ENCODE peak calls at places on chromosomes 16 and 17, in four cellular contexts. One of them, this sample, is unnamed. For H3K27me3, the result is how much of the 10 kb centered on the place peaks cover.

GRCh38 chr17:4944163-4944553 is 4.1 kb downstream of the RNF167 start:
- DNase-seq in psoas muscle: no peak
- DNase-seq in SJSA1: no peak
- DNase-seq in tibial artery: no peak
- DNase-seq in this sample: no peak

GRCh38 chr16:56683424-56684162 is 1.3 kb downstream of the MT1X start:
- DNase-seq in tibial artery: no peak
- DNase-seq in SJSA1: no peak
- DNase-seq in psoas muscle: no peak
- DNase-seq in this sample: peak

GRCh38 chr17:39631403-39631802 is 4.7 kb downstream of the PPP1R1B start:
- DNase-seq in psoas muscle: no peak
- DNase-seq in SJSA1: no peak
- DNase-seq in tibial artery: no peak
- DNase-seq in this sample: no peak

GRCh38 chr16:17607075-17607509 is 136.3 kb upstream of the XYLT1 start:
- DNase-seq in psoas muscle: no peak
- DNase-seq in tibial artery: no peak
- DNase-seq in SJSA1: no peak
- DNase-seq in this sample: no peak

GRCh38 chr16:86637744-86638143 is 59.4 kb downstream of the FOXL1 start:
- DNase-seq in SJSA1: no peak
- DNase-seq in tibial artery: no peak
- DNase-seq in psoas muscle: no peak
- DNase-seq in this sample: no peak

GRCh38 chr16:89103156-89103555 is 9.5 kb downstream of the ACSF3 start:
- DNase-seq in tibial artery: no peak
- DNase-seq in psoas muscle: no peak
- DNase-seq in SJSA1: no peak
- DNase-seq in this sample: no peak

GRCh38 chr17:59698143-59698542 is 9.1 kb downstream of the PTRH2 start:
- DNase-seq in tibial artery: no peak
- DNase-seq in psoas muscle: no peak
- DNase-seq in SJSA1: no peak
- DNase-seq in this sample: no peak

GRCh38 chr16:73152731-73153130 is 104.8 kb upstream of the ZFHX3 start:
- DNase-seq in tibial artery: no peak
- DNase-seq in SJSA1: no peak
- DNase-seq in psoas muscle: no peak
- DNase-seq in this sample: no peak

GRCh38 chr17:67245073-67245693 is at the start of gene HELZ:
- DNase-seq in tibial artery: peak
- DNase-seq in SJSA1: peak
- DNase-seq in psoas muscle: peak
- DNase-seq in this sample: peak

GRCh38 chr17:68539536-68540469 is 27.6 kb downstream of the PRKAR1A start:
- DNase-seq in tibial artery: no peak
- DNase-seq in SJSA1: no peak
- DNase-seq in psoas muscle: no peak
- DNase-seq in this sample: peak

GRCh38 chr17:81391964-81392908 is 3.0 kb upstream of the BAHCC1 start:
- DNase-seq in SJSA1: no peak
- DNase-seq in psoas muscle: peak
- DNase-seq in tibial artery: peak
- DNase-seq in this sample: peak

GRCh38 chr17:81392909-81393654 is 2.2 kb upstream of the BAHCC1 start:
- DNase-seq in psoas muscle: peak
- DNase-seq in tibial artery: no peak
- DNase-seq in SJSA1: no peak
- DNase-seq in this sample: no peak

GRCh38 chr17:81394377-81394747 is 895 bp upstream of the BAHCC1 start:
- DNase-seq in tibial artery: no peak
- DNase-seq in SJSA1: no peak
- DNase-seq in psoas muscle: no peak
- DNase-seq in this sample: no peak

GRCh38 chr17:81394831-81395599 is at the start of gene BAHCC1:
- DNase-seq in tibial artery: peak
- DNase-seq in SJSA1: peak
- DNase-seq in psoas muscle: peak
- DNase-seq in this sample: peak

DNA sequence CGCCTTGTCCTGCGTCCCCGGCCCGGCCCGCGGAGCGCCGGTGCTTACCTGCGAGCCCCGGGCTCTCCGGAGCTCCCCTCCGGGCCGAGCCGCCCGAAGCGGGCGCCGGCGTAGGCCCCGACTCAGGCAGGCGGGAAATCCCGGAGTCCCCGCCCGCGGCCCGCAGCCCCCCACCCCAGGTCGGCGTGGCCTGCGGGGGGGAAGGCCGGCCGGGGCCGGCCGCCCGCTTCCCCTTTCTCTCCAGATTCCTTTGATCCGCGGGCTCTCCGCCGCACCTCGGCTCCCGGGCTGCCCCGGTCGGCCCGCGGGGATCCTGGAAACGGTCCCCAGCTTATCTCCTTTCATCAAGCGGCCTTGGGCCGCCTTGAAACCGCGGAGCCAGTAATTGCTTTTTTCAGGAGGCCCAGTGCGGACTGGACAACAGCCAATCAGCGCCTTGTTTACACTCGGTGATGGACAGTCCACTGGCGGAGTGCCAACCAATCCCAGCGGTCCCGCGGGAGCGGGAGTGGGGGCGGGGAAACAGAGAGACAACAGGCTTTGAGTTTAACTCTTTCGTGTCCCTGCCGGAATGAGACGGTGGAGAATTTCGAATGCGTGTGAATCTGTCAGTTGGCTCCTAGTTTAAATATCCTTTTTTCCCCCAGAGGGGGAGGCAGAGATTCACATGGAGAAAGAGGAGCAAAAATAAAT is 1.4 kb upstream of the BAHCC1 start:
- DNase-seq in SJSA1: peak
- DNase-seq in tibial artery: peak
- DNase-seq in psoas muscle: peak
- DNase-seq in this sample: peak
- H3K27me3 ChIP-seq in SJSA1: under half
- H3K27me3 ChIP-seq in tibial artery: under half
- H3K27me3 ChIP-seq in psoas muscle: under half
- H3K27me3 ChIP-seq in this sample: under half

GRCh38 chr17:77712578-77712977 is 245.9 kb upstream of the TNRC6C start:
- DNase-seq in psoas muscle: no peak
- DNase-seq in SJSA1: no peak
- DNase-seq in tibial artery: no peak
- DNase-seq in this sample: no peak
- H3K27me3 ChIP-seq in psoas muscle: under half
- H3K27me3 ChIP-seq in SJSA1: under half
- H3K27me3 ChIP-seq in tibial artery: under half
- H3K27me3 ChIP-seq in this sample: under half

GRCh38 chr16:24281466-24281865 is 25.3 kb downstream of the CACNG3 start:
- DNase-seq in SJSA1: no peak
- DNase-seq in psoas muscle: no peak
- DNase-seq in tibial artery: no peak
- DNase-seq in this sample: no peak
- H3K27me3 ChIP-seq in SJSA1: under half
- H3K27me3 ChIP-seq in psoas muscle: under half
- H3K27me3 ChIP-seq in tibial artery: under half
- H3K27me3 ChIP-seq in this sample: under half

DNA sequence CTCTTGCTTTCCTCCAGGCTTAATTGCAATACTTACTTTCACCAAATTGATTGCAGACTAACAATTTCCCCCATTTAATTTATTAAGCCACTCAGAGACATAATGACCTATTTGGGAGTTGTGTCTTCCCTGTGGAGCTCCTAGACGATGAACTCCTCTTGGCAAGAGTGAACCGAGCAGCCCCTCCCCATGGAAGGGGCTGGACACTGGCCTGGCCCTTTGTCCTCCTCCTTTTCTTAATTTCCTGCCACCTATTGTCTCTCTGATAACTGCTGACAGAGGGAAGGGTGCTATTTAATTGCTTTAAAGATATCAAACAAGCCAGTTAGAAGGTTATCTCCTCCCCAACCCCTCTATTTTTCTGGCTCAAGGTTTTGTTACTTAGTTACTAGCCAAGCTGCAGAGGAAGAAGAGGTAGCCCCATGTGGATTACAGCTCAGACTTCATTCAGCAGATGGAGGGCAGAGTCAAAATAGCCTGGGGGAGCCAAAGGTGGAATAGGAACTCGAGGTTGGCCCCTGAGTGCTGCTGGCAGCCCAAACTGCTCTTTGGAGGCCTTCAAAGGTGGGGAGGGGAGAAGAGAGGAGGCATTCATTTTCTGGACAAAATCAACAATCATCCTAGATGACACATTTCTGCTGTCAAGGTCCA is 3.7 kb upstream of the SSTR2 start:
- DNase-seq in SJSA1: no peak
- DNase-seq in psoas muscle: no peak
- DNase-seq in tibial artery: no peak
- DNase-seq in this sample: no peak
- H3K27me3 ChIP-seq in SJSA1: under half
- H3K27me3 ChIP-seq in psoas muscle: under half
- H3K27me3 ChIP-seq in tibial artery: half or more
- H3K27me3 ChIP-seq in this sample: under half

GRCh38 chr17:7528842-7529241 is 20.0 kb upstream of the TNFSF12 start:
- DNase-seq in tibial artery: no peak
- DNase-seq in psoas muscle: no peak
- DNase-seq in SJSA1: no peak
- DNase-seq in this sample: no peak
- H3K27me3 ChIP-seq in tibial artery: under half
- H3K27me3 ChIP-seq in psoas muscle: under half
- H3K27me3 ChIP-seq in SJSA1: under half
- H3K27me3 ChIP-seq in this sample: under half

GRCh38 chr17:74695629-74696028 is 17.1 kb downstream of the CD300LF start:
- DNase-seq in SJSA1: no peak
- DNase-seq in tibial artery: no peak
- DNase-seq in psoas muscle: no peak
- DNase-seq in this sample: no peak

GRCh38 chr17:74694081-74694480 is 18.6 kb downstream of the CD300LF start:
- DNase-seq in psoas muscle: no peak
- DNase-seq in tibial artery: no peak
- DNase-seq in SJSA1: no peak
- DNase-seq in this sample: no peak

GRCh38 chr17:74699236-74699635 is 13.5 kb downstream of the CD300LF start:
- DNase-seq in tibial artery: no peak
- DNase-seq in psoas muscle: no peak
- DNase-seq in SJSA1: no peak
- DNase-seq in this sample: no peak

GRCh38 chr17:74697477-74697876 is 15.2 kb downstream of the CD300LF start:
- DNase-seq in psoas muscle: no peak
- DNase-seq in SJSA1: no peak
- DNase-seq in tibial artery: no peak
- DNase-seq in this sample: no peak

DNA sequence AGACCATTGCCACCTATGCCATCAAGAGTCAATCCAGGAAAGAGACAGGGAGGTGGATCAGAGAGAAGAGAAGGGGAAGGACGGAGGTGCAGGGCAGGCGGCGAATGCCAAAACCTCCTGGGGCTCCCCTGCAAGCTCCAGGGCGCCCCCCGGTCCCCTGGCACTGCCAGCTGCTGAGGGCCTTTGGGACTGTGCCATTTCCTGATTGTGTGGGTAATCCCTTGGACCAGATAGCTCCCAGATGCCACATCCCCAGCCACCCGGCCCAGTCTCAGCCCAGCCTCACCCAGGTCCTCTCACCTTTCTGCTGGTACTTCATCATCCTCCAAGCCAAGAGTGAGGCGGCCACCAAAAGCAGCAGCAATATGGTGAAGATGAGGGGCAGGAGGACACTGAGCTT is 14.7 kb downstream of the CD300LF start:
- DNase-seq in tibial artery: no peak
- DNase-seq in SJSA1: no peak
- DNase-seq in psoas muscle: no peak
- DNase-seq in this sample: no peak
- H3K27me3 ChIP-seq in tibial artery: under half
- H3K27me3 ChIP-seq in SJSA1: half or more
- H3K27me3 ChIP-seq in psoas muscle: under half
- H3K27me3 ChIP-seq in this sample: under half

DNA sequence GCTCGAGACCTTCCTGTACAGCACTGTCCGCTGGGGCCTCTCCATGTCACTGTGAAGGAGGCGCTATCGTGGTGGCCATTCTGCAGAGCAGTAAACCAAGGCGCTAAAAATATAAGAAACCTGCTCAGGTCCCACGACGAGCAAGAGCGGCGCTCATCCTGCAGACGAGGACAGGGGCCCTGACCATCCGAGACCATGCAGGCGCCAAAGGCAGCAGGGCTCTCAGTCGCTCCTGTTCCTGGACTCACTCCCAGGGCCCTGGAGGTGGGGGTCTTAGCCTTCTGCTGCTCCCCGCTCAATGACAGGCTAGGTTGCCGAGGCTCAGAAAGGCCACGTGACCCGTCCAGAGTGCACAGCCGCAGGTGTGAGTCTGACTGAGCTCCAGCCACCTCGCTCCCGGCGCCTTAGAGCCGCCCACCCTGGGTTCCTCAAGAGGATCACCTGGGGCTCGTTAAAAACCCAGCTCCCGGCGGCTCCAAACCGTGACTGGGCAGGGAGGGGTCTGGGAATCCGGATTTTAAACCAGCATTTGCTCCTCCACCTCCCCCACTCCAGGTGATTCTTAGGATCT is 503 bp upstream of the ATP2C2 start:
- DNase-seq in tibial artery: no peak
- DNase-seq in psoas muscle: no peak
- DNase-seq in SJSA1: no peak
- DNase-seq in this sample: peak
- H3K27me3 ChIP-seq in tibial artery: half or more
- H3K27me3 ChIP-seq in psoas muscle: under half
- H3K27me3 ChIP-seq in SJSA1: under half
- H3K27me3 ChIP-seq in this sample: under half

GRCh38 chr16:77435240-77435819 is 496 bp upstream of the ADAMTS18 start:
- DNase-seq in tibial artery: no peak
- DNase-seq in SJSA1: no peak
- DNase-seq in psoas muscle: no peak
- DNase-seq in this sample: no peak

GRCh38 chr16:77442078-77442477 is 7.2 kb upstream of the ADAMTS18 start:
- DNase-seq in tibial artery: no peak
- DNase-seq in SJSA1: no peak
- DNase-seq in psoas muscle: no peak
- DNase-seq in this sample: no peak

GRCh38 chr16:77434365-77435239 is at the start of gene ADAMTS18:
- DNase-seq in tibial artery: no peak
- DNase-seq in SJSA1: no peak
- DNase-seq in psoas muscle: no peak
- DNase-seq in this sample: peak

GRCh38 chr16:77437859-77438258 is 3.0 kb upstream of the ADAMTS18 start:
- DNase-seq in tibial artery: no peak
- DNase-seq in SJSA1: no peak
- DNase-seq in psoas muscle: no peak
- DNase-seq in this sample: no peak

GRCh38 chr16:77439106-77439505 is 4.3 kb upstream of the ADAMTS18 start:
- DNase-seq in SJSA1: no peak
- DNase-seq in tibial artery: no peak
- DNase-seq in psoas muscle: no peak
- DNase-seq in this sample: no peak
- H3K27me3 ChIP-seq in SJSA1: under half
- H3K27me3 ChIP-seq in tibial artery: under half
- H3K27me3 ChIP-seq in psoas muscle: under half
- H3K27me3 ChIP-seq in this sample: under half

DNA sequence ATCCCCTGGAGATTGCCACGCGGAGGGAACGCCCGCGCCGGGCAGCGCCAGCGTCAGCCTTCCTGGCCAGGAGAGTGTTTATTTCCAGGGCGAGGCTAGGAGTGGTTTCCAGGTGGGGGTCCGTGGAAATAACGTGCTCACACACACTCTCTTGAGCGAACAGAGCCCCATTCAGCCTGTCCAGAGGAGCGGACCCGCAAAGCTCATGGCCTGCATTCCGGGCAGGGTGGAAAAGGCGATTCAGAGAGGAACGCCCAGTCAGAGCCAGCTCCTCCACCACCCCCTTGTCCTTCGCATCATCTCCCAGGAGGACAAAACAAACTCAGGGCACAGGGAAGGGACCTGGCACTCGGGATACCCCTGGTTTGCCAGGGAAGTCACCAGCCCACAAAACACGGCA is 40.2 kb downstream of the SDK2 start:
- DNase-seq in psoas muscle: no peak
- DNase-seq in tibial artery: no peak
- DNase-seq in SJSA1: no peak
- DNase-seq in this sample: no peak
- H3K27me3 ChIP-seq in psoas muscle: under half
- H3K27me3 ChIP-seq in tibial artery: under half
- H3K27me3 ChIP-seq in SJSA1: half or more
- H3K27me3 ChIP-seq in this sample: under half

This sample was measured in thyroid gland.